ENCODE peak calls at places on chromosomes 1 and 21, in ten cellular contexts. C, E, W, Y, A, M, O, V, B and Q are unnamed samples.
A peak's percentile ranks its signal among the peaks of the same experiment; 100 is the strongest.

GRCh38 chr1:26574690-26575349 is 45.3 kb downstream of the RPS6KA1 start:
- DNase-seq in O (no peak), A (no peak), W (no peak), B (no peak), M (peak; percentile 38), V (no peak), C (no peak), Y (no peak), E (no peak), Q (no peak)

GRCh38 chr1:36408479-36408878 is 10.8 kb upstream of the LSM10 start:
- DNase-seq in C (no peak), Y (no peak), M (no peak), W (no peak), V (no peak), B (no peak), A (no peak), E (no peak), O (peak; percentile 59), Q (no peak)

GRCh38 chr21:42234464-42235241 is 15.7 kb downstream of the ABCG1 start:
- DNase-seq in Y (peak; percentile 68), E (no peak), W (peak; percentile 82), B (peak; percentile 81), M (peak; percentile 46), O (peak; percentile 39), A (peak; percentile 95), V (peak; percentile 64), C (no peak), Q (peak; percentile 72)

GRCh38 chr1:22915816-22916468 is 56.7 kb downstream of the LACTBL1 start:
- DNase-seq in W (no peak), O (no peak), B (no peak), M (no peak), C (no peak), A (no peak), Y (no peak), E (no peak), V (no peak), Q (peak; percentile 9)

GRCh38 chr1:66998972-66999371 is 55.0 kb downstream of the SLC35D1 start:
- DNase-seq in V (no peak), Y (no peak), E (no peak), W (no peak), M (no peak), O (no peak), A (no peak), C (no peak), B (no peak), Q (peak; percentile 22)

GRCh38 chr1:216822480-216822879 is 99.3 kb upstream of the ESRRG start:
- DNase-seq in V (no peak), A (no peak), C (no peak), E (no peak), O (no peak), W (peak; percentile 90), M (no peak), Y (no peak), B (no peak), Q (no peak)

GRCh38 chr1:9520411-9520810 is 18.9 kb upstream of the SLC25A33 start:
- DNase-seq in V (no peak), Y (no peak), C (no peak), E (no peak), W (no peak), M (no peak), O (no peak), A (no peak), B (no peak), Q (peak; percentile 30)

GRCh38 chr1:151196292-151196800 is 2.0 kb upstream of the PIP5K1A start:
- DNase-seq in V (peak; percentile 52), W (peak; percentile 27), E (no peak), M (peak; percentile 65), A (peak; percentile 90), C (no peak), B (peak; percentile 35), O (peak; percentile 61), Y (no peak), Q (peak; percentile 83)

GRCh38 chr1:216902669-216903388 is 179.6 kb upstream of the ESRRG start:
- DNase-seq in E (no peak), C (no peak), O (no peak), V (no peak), A (no peak), B (no peak), Y (no peak), W (no peak), M (no peak), Q (no peak)

GRCh38 chr1:42392255-42392654 is 11.7 kb downstream of the RIMKLA start:
- DNase-seq in O (no peak), E (no peak), W (no peak), A (no peak), M (no peak), V (no peak), Y (no peak), B (no peak), C (no peak), Q (no peak)

GRCh38 chr1:110390692-110391232 is at the start of gene SLC16A4:
- DNase-seq in E (no peak), V (peak; percentile 35), A (no peak), C (no peak), B (no peak), W (no peak), O (peak; percentile 70), M (no peak), Y (no peak), Q (no peak)

GRCh38 chr1:157580179-157580827 is 17.6 kb downstream of the FCRL4 start:
- DNase-seq in C (no peak), Y (no peak), E (peak; percentile 63), V (no peak), B (peak; percentile 36), M (peak; percentile 35), A (peak; percentile 92), O (peak; percentile 40), W (peak; percentile 35), Q (peak; percentile 63)

GRCh38 chr1:31230378-31230777 is 9.3 kb downstream of the NKAIN1 start:
- DNase-seq in W (no peak), V (no peak), Y (no peak), O (no peak), A (no peak), C (no peak), E (no peak), M (no peak), B (no peak), Q (no peak)

GRCh38 chr1:95388041-95388440 is 154.0 kb downstream of the RWDD3 start:
- DNase-seq in M (no peak), A (no peak), Y (no peak), O (no peak), E (no peak), B (no peak), W (peak; percentile 86), V (no peak), C (no peak), Q (no peak)

GRCh38 chr1:202143011-202143767 is 1.3 kb downstream of the ARL8A start:
- DNase-seq in B (no peak), V (no peak), C (no peak), O (peak; percentile 29), Y (no peak), A (peak; percentile 82), E (no peak), M (peak; percentile 47), W (no peak), Q (peak; percentile 82)

GRCh38 chr1:1178794-1179331 is 5.2 kb downstream of the TTLL10 start:
- DNase-seq in O (no peak), C (no peak), A (no peak), V (no peak), M (no peak), W (no peak), Y (no peak), B (peak; percentile 7), E (no peak), Q (no peak)

GRCh38 chr1:107529511-107530149 is 388.8 kb downstream of the NTNG1 start:
- DNase-seq in C (no peak), V (no peak), A (peak; percentile 65), Y (no peak), B (peak; percentile 19), W (peak; percentile 25), E (peak; percentile 13), O (peak; percentile 74), M (no peak), Q (peak; percentile 50)

GRCh38 chr1:10680487-10680886 is 116.0 kb downstream of the CASZ1 start:
- DNase-seq in E (no peak), O (no peak), Y (no peak), W (no peak), A (no peak), C (no peak), V (no peak), B (no peak), M (peak; percentile 57), Q (no peak)

GRCh38 chr1:11918779-11919519 is 7.3 kb downstream of the KIAA2013 start:
- DNase-seq in Y (no peak), W (no peak), C (peak; percentile 74), A (no peak), V (peak; percentile 50), O (peak; percentile 85), E (no peak), B (no peak), M (no peak), Q (no peak)

GRCh38 chr1:232271991-232272589 is 357.8 kb downstream of the SIPA1L2 start:
- DNase-seq in B (no peak), C (no peak), Y (no peak), W (no peak), V (no peak), M (no peak), A (no peak), E (no peak), O (no peak), Q (peak; percentile 92)

GRCh38 chr1:105591681-105592080 is 1464.8 kb upstream of the PRMT6 start:
- DNase-seq in C (no peak), W (no peak), O (no peak), Y (no peak), E (no peak), A (no peak), B (no peak), V (no peak), M (no peak), Q (no peak)

GRCh38 chr1:107430540-107431228 is 289.8 kb downstream of the NTNG1 start:
- DNase-seq in M (peak; percentile 30), B (peak; percentile 24), A (peak; percentile 68), C (no peak), W (peak; percentile 16), O (peak; percentile 17), Y (no peak), E (peak; percentile 31), V (no peak), Q (peak; percentile 68)

GRCh38 chr21:42724226-42724920 is 71.0 kb downstream of the PDE9A start:
- DNase-seq in W (no peak), A (no peak), B (no peak), V (no peak), E (no peak), Y (no peak), M (no peak), O (peak; percentile 90), C (no peak), Q (peak; percentile 63)

GRCh38 chr1:27569506-27570382 is 34.2 kb downstream of the AHDC1 start:
- DNase-seq in W (no peak), O (no peak), E (no peak), C (no peak), V (peak; percentile 43), A (no peak), Y (no peak), B (no peak), M (no peak), Q (no peak)

GRCh38 chr1:29579821-29580425 is 343.6 kb downstream of the PTPRU start:
- DNase-seq in O (peak; percentile 55), Y (no peak), A (no peak), E (no peak), C (no peak), M (no peak), B (no peak), V (no peak), W (no peak), Q (no peak)

GRCh38 chr1:183471748-183472487 is 381 bp upstream of the SMG7 start:
- DNase-seq in C (peak; percentile 95), B (peak; percentile 96), Y (peak; percentile 96), O (peak; percentile 96), M (peak; percentile 98), V (peak; percentile 98), A (peak; percentile 99), W (peak; percentile 94), E (peak; percentile 92), Q (peak; percentile 96)

GRCh38 chr1:59359325-59359724 is 62.4 kb downstream of the FGGY start:
- DNase-seq in C (no peak), Y (no peak), M (no peak), E (no peak), W (no peak), O (no peak), A (no peak), V (no peak), B (no peak), Q (no peak)

GRCh38 chr1:201970334-201971159 is 11.9 kb upstream of the RNPEP start:
- DNase-seq in Y (no peak), W (no peak), A (no peak), M (no peak), O (no peak), B (no peak), V (no peak), C (no peak), E (no peak), Q (no peak)